ENCODE peak calls at places on chromosomes 6 and 20, in five cellular contexts. Z is NCI-H2081, F is globus pallidus, R is adipocyte, P is GM19239. W is an unnamed sample.

GRCh38 chr20:47063407-47063806 is 168.8 kb downstream of the EYA2 start:
- DNase-seq in R (no peak), Z (no peak), F (no peak), P (no peak), W (no peak)

GRCh38 chr20:16441526-16442164 is 131.6 kb downstream of the KIF16B start:
- DNase-seq in P (no peak), F (no peak), Z (no peak), R (no peak), W (no peak)

GRCh38 chr20:25244976-25245375 is 2.9 kb upstream of the PYGB start:
- DNase-seq in P (no peak), Z (no peak), R (no peak), F (no peak), W (no peak)

GRCh38 chr6:117290173-117290834 is 24.9 kb downstream of the VGLL2 start:
- DNase-seq in R (no peak), P (no peak), Z (no peak), F (no peak), W (no peak)

GRCh38 chr20:41643504-41643938 is 25.3 kb upstream of the CHD6 start:
- DNase-seq in P (no peak), R (peak; percentile 63), F (no peak), Z (no peak), W (no peak)

GRCh38 chr20:19003759-19004336 is 190.3 kb downstream of the SCP2D1 start:
- DNase-seq in R (no peak), Z (no peak), F (no peak), P (no peak), W (no peak)

GRCh38 chr20:5524886-5525285 is 208.1 kb upstream of the PROKR2 start:
- DNase-seq in F (no peak), R (no peak), Z (no peak), P (no peak), W (no peak)

GRCh38 chr20:44409132-44409600 is 53.7 kb downstream of the HNF4A start:
- DNase-seq in F (no peak), R (peak; percentile 37), P (no peak), Z (no peak), W (no peak)

GRCh38 chr20:36341331-36342020 is 35.3 kb downstream of the DLGAP4 start:
- DNase-seq in F (no peak), P (no peak), Z (no peak), R (no peak), W (no peak)